ENCODE peak calls at places on chromosomes 4 and X, in four cellular contexts. G is NCI-H1417 treated with DMSO at 0.1 percent for 48 hours, C is MCF 10A, B is SJCRH30. D is an unnamed sample.

GRCh38 chr4:1787411-1788077 is 5.5 kb upstream of the FGFR3 start:
- DNase-seq in G (no peak), C (no peak), B (no peak), D (no peak)

GRCh38 chrX:27890611-27891010 is 82.8 kb downstream of the MAGEB10 start:
- DNase-seq in G (no peak), C (peak), B (peak), D (peak)

GRCh38 chr4:125262079-125262478 is 52.7 kb upstream of the FAT4 start:
- DNase-seq in G (no peak), C (no peak), B (no peak), D (no peak)

GRCh38 chrX:49242545-49243066 is 7.3 kb downstream of the CCDC22 start:
- DNase-seq in G (no peak), C (peak), B (no peak), D (no peak)

GRCh38 chr4:77052352-77052751 is 23.4 kb downstream of the CCNI start:
- DNase-seq in G (no peak), C (peak), B (peak), D (no peak)

GRCh38 chrX:112827292-112827903 is 13.2 kb downstream of the AMOT start:
- DNase-seq in G (no peak), C (no peak), B (no peak), D (no peak)

GRCh38 chr4:88517825-88518224 is 5.8 kb downstream of the PYURF start:
- DNase-seq in G (no peak), C (no peak), B (no peak), D (no peak)

GRCh38 chrX:133813991-133814390 is 171.4 kb downstream of the GPC3 start:
- DNase-seq in G (no peak), C (no peak), B (peak), D (no peak)

GRCh38 chr4:38563703-38564490 is 100.1 kb upstream of the KLF3 start:
- DNase-seq in G (no peak), C (no peak), B (no peak), D (no peak)

GRCh38 chr4:126137782-126138170 is 823.0 kb downstream of the FAT4 start:
- DNase-seq in G (no peak), C (no peak), B (no peak), D (no peak)

GRCh38 chrX:33211356-33212254 is at the start of gene DMD:
- DNase-seq in G (no peak), C (peak), B (peak), D (peak)

GRCh38 chr4:113760852-113761681 is 471 bp downstream of the CAMK2D start:
- DNase-seq in G (no peak), C (peak), B (peak), D (peak)

GRCh38 chr4:25172964-25173917 is 13.0 kb upstream of the SEPSECS start:
- DNase-seq in G (no peak), C (peak), B (peak), D (peak)

GRCh38 chrX:83966347-83966746 is 105.4 kb downstream of the CYLC1 start:
- DNase-seq in G (no peak), C (no peak), B (no peak), D (no peak)

GRCh38 chr4:69742596-69742995 is 17.8 kb downstream of the SULT1B1 start:
- DNase-seq in G (no peak), C (no peak), B (no peak), D (no peak)

GRCh38 chr4:7358100-7358735 is 76.5 kb downstream of the PSAPL1 start:
- DNase-seq in G (no peak), C (peak), B (no peak), D (peak)

GRCh38 chrX:40154229-40154852 is 56.6 kb upstream of the BCOR start:
- DNase-seq in G (peak), C (no peak), B (peak), D (no peak)